ENCODE peak calls at places on chromosomes 11 and 22, in five cellular contexts. One of them, this sample, is unnamed. For H3K4me1 and H3K27me3, the result is how much of the 10 kb centered on the place peaks cover.

GRCh38 chr11:124961972-124962609 is 8.1 kb downstream of the CCDC15 start:
- DNase-seq in CD8-positive, alpha-beta memory T cell: peak
- DNase-seq in IMR-90: peak
- DNase-seq in GM23248: peak
- DNase-seq in lower lobe of right lung: no peak
- DNase-seq in this sample: no peak

GRCh38 chr22:19853058-19853878 is 1.4 kb downstream of the GNB1L start:
- DNase-seq in GM23248: no peak
- DNase-seq in IMR-90: no peak
- DNase-seq in lower lobe of right lung: no peak
- DNase-seq in CD8-positive, alpha-beta memory T cell: no peak
- DNase-seq in this sample: no peak

GRCh38 chr11:10784229-10785145 is 24.2 kb downstream of the EIF4G2 start:
- DNase-seq in GM23248: no peak
- DNase-seq in IMR-90: peak
- DNase-seq in lower lobe of right lung: no peak
- DNase-seq in CD8-positive, alpha-beta memory T cell: no peak
- DNase-seq in this sample: no peak

GRCh38 chr11:34595960-34596359 is 24.9 kb upstream of the EHF start:
- DNase-seq in lower lobe of right lung: no peak
- DNase-seq in CD8-positive, alpha-beta memory T cell: no peak
- DNase-seq in IMR-90: no peak
- DNase-seq in GM23248: no peak
- DNase-seq in this sample: no peak

GRCh38 chr11:95767498-95767897 is 22.1 kb downstream of the FAM76B start:
- DNase-seq in CD8-positive, alpha-beta memory T cell: no peak
- DNase-seq in lower lobe of right lung: no peak
- DNase-seq in GM23248: peak
- DNase-seq in IMR-90: peak
- DNase-seq in this sample: no peak

GRCh38 chr11:6320411-6321207 is at the start of gene CAVIN3:
- DNase-seq in GM23248: peak
- DNase-seq in CD8-positive, alpha-beta memory T cell: no peak
- DNase-seq in IMR-90: peak
- DNase-seq in lower lobe of right lung: peak
- DNase-seq in this sample: peak

GRCh38 chr11:86593833-86594232 is 78.6 kb downstream of the ME3 start:
- DNase-seq in lower lobe of right lung: no peak
- DNase-seq in GM23248: peak
- DNase-seq in IMR-90: no peak
- DNase-seq in CD8-positive, alpha-beta memory T cell: no peak
- DNase-seq in this sample: no peak

GRCh38 chr22:17891427-17892167 is 117.3 kb upstream of the BID start:
- DNase-seq in GM23248: no peak
- DNase-seq in CD8-positive, alpha-beta memory T cell: no peak
- DNase-seq in IMR-90: no peak
- DNase-seq in lower lobe of right lung: no peak
- DNase-seq in this sample: peak

GRCh38 chr11:44579172-44579804 is 13.8 kb downstream of the CD82 start:
- DNase-seq in IMR-90: no peak
- DNase-seq in GM23248: no peak
- DNase-seq in lower lobe of right lung: no peak
- DNase-seq in CD8-positive, alpha-beta memory T cell: no peak
- DNase-seq in this sample: no peak

GRCh38 chr11:73958521-73959141 is 7.8 kb downstream of the DNAJB13 start:
- DNase-seq in IMR-90: no peak
- DNase-seq in lower lobe of right lung: no peak
- DNase-seq in GM23248: no peak
- DNase-seq in CD8-positive, alpha-beta memory T cell: no peak
- DNase-seq in this sample: peak

GRCh38 chr22:35835998-35836691 is 118.5 kb downstream of the APOL5 start:
- DNase-seq in GM23248: peak
- DNase-seq in IMR-90: peak
- DNase-seq in CD8-positive, alpha-beta memory T cell: no peak
- DNase-seq in lower lobe of right lung: no peak
- DNase-seq in this sample: no peak

GRCh38 chr22:19868773-19869471 is 14.2 kb upstream of the GNB1L start:
- DNase-seq in GM23248: no peak
- DNase-seq in CD8-positive, alpha-beta memory T cell: no peak
- DNase-seq in IMR-90: no peak
- DNase-seq in lower lobe of right lung: peak
- DNase-seq in this sample: peak

GRCh38 chr11:71197096-71197495 is 55.3 kb downstream of the SHANK2 start:
- DNase-seq in CD8-positive, alpha-beta memory T cell: no peak
- DNase-seq in GM23248: no peak
- DNase-seq in lower lobe of right lung: no peak
- DNase-seq in IMR-90: no peak
- DNase-seq in this sample: no peak

GRCh38 chr11:27216268-27217149 is 146.5 kb downstream of the CCDC34 start:
- DNase-seq in CD8-positive, alpha-beta memory T cell: no peak
- DNase-seq in lower lobe of right lung: peak
- DNase-seq in IMR-90: peak
- DNase-seq in GM23248: peak
- DNase-seq in this sample: no peak

GRCh38 chr11:38019072-38019775 is 1421.2 kb upstream of the RAG2 start:
- DNase-seq in CD8-positive, alpha-beta memory T cell: no peak
- DNase-seq in GM23248: no peak
- DNase-seq in lower lobe of right lung: no peak
- DNase-seq in IMR-90: no peak
- DNase-seq in this sample: no peak

GRCh38 chr22:41922336-41922735 is 4.3 kb downstream of the TNFRSF13C start:
- DNase-seq in CD8-positive, alpha-beta memory T cell: no peak
- DNase-seq in lower lobe of right lung: no peak
- DNase-seq in IMR-90: no peak
- DNase-seq in GM23248: no peak
- DNase-seq in this sample: no peak

GRCh38 chr22:27401321-27401720 is 400.2 kb downstream of the MN1 start:
- DNase-seq in GM23248: peak
- DNase-seq in IMR-90: peak
- DNase-seq in CD8-positive, alpha-beta memory T cell: no peak
- DNase-seq in lower lobe of right lung: no peak
- DNase-seq in this sample: no peak

GRCh38 chr11:128603003-128603715 is 15.8 kb upstream of the ETS1 start:
- DNase-seq in IMR-90: no peak
- DNase-seq in lower lobe of right lung: no peak
- DNase-seq in CD8-positive, alpha-beta memory T cell: no peak
- DNase-seq in GM23248: no peak
- DNase-seq in this sample: no peak

GRCh38 chr22:49301398-49302149 is 526.1 kb downstream of the BRD1 start:
- DNase-seq in CD8-positive, alpha-beta memory T cell: no peak
- DNase-seq in lower lobe of right lung: no peak
- DNase-seq in GM23248: no peak
- DNase-seq in IMR-90: no peak
- DNase-seq in this sample: peak

GRCh38 chr11:62280452-62280851 is 10.5 kb downstream of the SCGB2A2 start:
- DNase-seq in IMR-90: no peak
- DNase-seq in CD8-positive, alpha-beta memory T cell: no peak
- DNase-seq in lower lobe of right lung: no peak
- DNase-seq in GM23248: no peak
- DNase-seq in this sample: no peak

GRCh38 chr22:19772673-19773469 is 12.3 kb downstream of the TBX1 start:
- DNase-seq in IMR-90: no peak
- DNase-seq in lower lobe of right lung: peak
- DNase-seq in GM23248: no peak
- DNase-seq in CD8-positive, alpha-beta memory T cell: no peak
- DNase-seq in this sample: no peak

GRCh38 chr11:5507177-5507576 is 2.6 kb downstream of the UBQLN3 start:
- DNase-seq in CD8-positive, alpha-beta memory T cell: no peak
- DNase-seq in GM23248: no peak
- DNase-seq in IMR-90: no peak
- DNase-seq in lower lobe of right lung: no peak
- DNase-seq in this sample: no peak

GRCh38 chr11:32870676-32871075 is 21.9 kb upstream of the QSER1 start:
- DNase-seq in GM23248: no peak
- DNase-seq in CD8-positive, alpha-beta memory T cell: peak
- DNase-seq in lower lobe of right lung: no peak
- DNase-seq in IMR-90: no peak
- DNase-seq in this sample: no peak

GRCh38 chr11:721913-722811 is 16.1 kb downstream of the EPS8L2 start:
- DNase-seq in IMR-90: no peak
- DNase-seq in GM23248: no peak
- DNase-seq in lower lobe of right lung: peak
- DNase-seq in CD8-positive, alpha-beta memory T cell: peak
- DNase-seq in this sample: peak

GRCh38 chr11:124983674-124984511 is 29.9 kb downstream of the CCDC15 start:
- DNase-seq in lower lobe of right lung: no peak
- DNase-seq in GM23248: no peak
- DNase-seq in IMR-90: no peak
- DNase-seq in CD8-positive, alpha-beta memory T cell: no peak
- DNase-seq in this sample: no peak

GRCh38 chr11:63978551-63979235 is 4.3 kb downstream of the COX8A start:
- DNase-seq in lower lobe of right lung: no peak
- DNase-seq in CD8-positive, alpha-beta memory T cell: no peak
- DNase-seq in GM23248: no peak
- DNase-seq in IMR-90: no peak
- DNase-seq in this sample: no peak

GRCh38 chr11:102318469-102318868 is 1.2 kb downstream of the BIRC3 start:
- DNase-seq in lower lobe of right lung: no peak
- DNase-seq in IMR-90: peak
- DNase-seq in GM23248: peak
- DNase-seq in CD8-positive, alpha-beta memory T cell: peak
- DNase-seq in this sample: no peak
- H3K4me1 ChIP-seq in lower lobe of right lung: half or more
- H3K4me1 ChIP-seq in IMR-90: under half
- H3K4me1 ChIP-seq in GM23248: under half
- H3K4me1 ChIP-seq in CD8-positive, alpha-beta memory T cell: half or more
- H3K4me1 ChIP-seq in this sample: under half

GRCh38 chr11:134901536-134901935 is 489.5 kb upstream of the B3GAT1 start:
- DNase-seq in IMR-90: no peak
- DNase-seq in CD8-positive, alpha-beta memory T cell: no peak
- DNase-seq in lower lobe of right lung: no peak
- DNase-seq in GM23248: no peak
- DNase-seq in this sample: no peak
- H3K27me3 ChIP-seq in IMR-90: under half
- H3K27me3 ChIP-seq in CD8-positive, alpha-beta memory T cell: under half
- H3K27me3 ChIP-seq in lower lobe of right lung: under half
- H3K27me3 ChIP-seq in GM23248: under half
- H3K27me3 ChIP-seq in this sample: under half

GRCh38 chr11:15143855-15144254 is 29.1 kb downstream of the INSC start:
- DNase-seq in GM23248: no peak
- DNase-seq in CD8-positive, alpha-beta memory T cell: no peak
- DNase-seq in IMR-90: no peak
- DNase-seq in lower lobe of right lung: no peak
- DNase-seq in this sample: no peak
- H3K4me3 ChIP-seq in GM23248: no peak
- H3K4me3 ChIP-seq in CD8-positive, alpha-beta memory T cell: no peak
- H3K4me3 ChIP-seq in IMR-90: no peak
- H3K4me3 ChIP-seq in lower lobe of right lung: no peak
- H3K4me3 ChIP-seq in this sample: no peak

GRCh38 chr11:113567097-113567496 is 91.9 kb upstream of the DRD2 start:
- DNase-seq in CD8-positive, alpha-beta memory T cell: no peak
- DNase-seq in lower lobe of right lung: no peak
- DNase-seq in GM23248: no peak
- DNase-seq in IMR-90: no peak
- DNase-seq in this sample: no peak
- H3K4me1 ChIP-seq in CD8-positive, alpha-beta memory T cell: under half
- H3K4me1 ChIP-seq in lower lobe of right lung: under half
- H3K4me1 ChIP-seq in GM23248: under half
- H3K4me1 ChIP-seq in IMR-90: under half
- H3K4me1 ChIP-seq in this sample: under half

GRCh38 chr11:22666320-22666699 is at the start of gene GAS2:
- DNase-seq in IMR-90: peak
- DNase-seq in lower lobe of right lung: no peak
- DNase-seq in GM23248: no peak
- DNase-seq in CD8-positive, alpha-beta memory T cell: peak
- DNase-seq in this sample: no peak

GRCh38 chr11:22668005-22668796 is 1.8 kb downstream of the GAS2 start:
- DNase-seq in GM23248: no peak
- DNase-seq in lower lobe of right lung: no peak
- DNase-seq in IMR-90: no peak
- DNase-seq in CD8-positive, alpha-beta memory T cell: no peak
- DNase-seq in this sample: no peak

GRCh38 chr11:22669368-22669767 is 3.0 kb downstream of the GAS2 start:
- DNase-seq in IMR-90: no peak
- DNase-seq in GM23248: no peak
- DNase-seq in lower lobe of right lung: no peak
- DNase-seq in CD8-positive, alpha-beta memory T cell: no peak
- DNase-seq in this sample: no peak

GRCh38 chr11:22670803-22671202 is 4.4 kb downstream of the GAS2 start:
- DNase-seq in lower lobe of right lung: no peak
- DNase-seq in GM23248: peak
- DNase-seq in CD8-positive, alpha-beta memory T cell: peak
- DNase-seq in IMR-90: peak
- DNase-seq in this sample: no peak

DNA sequence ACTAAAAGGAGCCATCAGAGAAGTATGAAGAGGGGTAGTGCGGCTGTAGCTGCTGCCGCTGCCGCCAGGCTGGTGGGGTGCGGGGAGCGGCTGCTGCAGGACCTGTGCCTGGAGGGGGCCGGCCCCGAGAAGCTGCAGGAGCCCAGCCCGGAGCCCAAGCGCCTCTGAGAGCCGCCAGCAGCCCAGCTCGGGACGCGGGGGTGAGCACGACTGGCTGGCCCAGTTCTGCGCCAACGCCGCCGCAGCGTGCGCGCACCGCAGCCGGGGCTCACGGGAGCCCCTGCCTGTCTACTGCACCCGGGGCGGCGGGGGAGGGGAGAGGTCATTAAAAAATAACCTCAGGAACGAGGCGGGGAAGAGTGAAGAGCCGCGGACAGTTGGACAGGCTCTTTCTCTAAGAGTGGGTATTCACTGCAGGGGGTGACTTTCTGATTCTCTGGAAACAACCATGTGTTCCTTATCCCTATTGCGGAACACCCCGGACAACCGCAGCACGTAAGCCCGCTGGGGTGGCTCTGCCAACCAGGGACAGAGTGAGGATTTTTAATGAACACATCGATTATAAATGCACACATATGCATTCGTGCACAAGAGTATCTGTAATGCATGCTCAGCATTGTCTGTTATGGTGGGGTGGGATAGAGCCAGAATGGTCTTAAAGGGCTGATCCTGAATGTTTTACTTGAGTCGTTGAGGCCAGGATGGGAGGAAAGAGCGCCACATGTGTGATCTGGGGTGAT is 459 bp downstream of the GAS2 start:
- DNase-seq in IMR-90: no peak
- DNase-seq in CD8-positive, alpha-beta memory T cell: no peak
- DNase-seq in GM23248: peak
- DNase-seq in lower lobe of right lung: peak
- DNase-seq in this sample: no peak
- H3K27me3 ChIP-seq in IMR-90: under half
- H3K27me3 ChIP-seq in CD8-positive, alpha-beta memory T cell: under half
- H3K27me3 ChIP-seq in GM23248: half or more
- H3K27me3 ChIP-seq in lower lobe of right lung: under half
- H3K27me3 ChIP-seq in this sample: under half

GRCh38 chr22:29799217-29799680 is 32.1 kb downstream of the UQCR10 start:
- DNase-seq in IMR-90: peak
- DNase-seq in CD8-positive, alpha-beta memory T cell: no peak
- DNase-seq in GM23248: peak
- DNase-seq in lower lobe of right lung: peak
- DNase-seq in this sample: peak
- H3K4me3 ChIP-seq in IMR-90: no peak
- H3K4me3 ChIP-seq in CD8-positive, alpha-beta memory T cell: no peak
- H3K4me3 ChIP-seq in GM23248: peak
- H3K4me3 ChIP-seq in lower lobe of right lung: peak
- H3K4me3 ChIP-seq in this sample: no peak